ENCODE peak calls at places on chromosomes 16 and 17, in seven cellular contexts. M, B, R, L, V, K and H are unnamed samples.
A peak's percentile ranks its signal among the peaks of the same experiment; 100 is the strongest.

GRCh38 chr17:50331085-50331791 is 14.7 kb upstream of the XYLT2 start:
- DNase-seq in V (no peak), L (no peak), R (no peak), B (no peak), K (no peak), M (no peak), H (no peak)

GRCh38 chr16:50616883-50617629 is 64.1 kb downstream of the SNX20 start:
- DNase-seq in R (no peak), L (no peak), V (no peak), K (no peak), M (no peak), B (peak; percentile 66), H (peak; percentile 88)

GRCh38 chr16:19595043-19595767 is 39.7 kb downstream of the VPS35L start:
- DNase-seq in K (no peak), V (no peak), L (no peak), M (no peak), B (peak; percentile 62), R (no peak), H (no peak)

GRCh38 chr16:48499822-48500440 is 110.0 kb downstream of the N4BP1 start:
- DNase-seq in M (no peak), R (no peak), V (no peak), B (no peak), K (no peak), L (no peak), H (peak; percentile 86)

GRCh38 chr17:47352848-47353247 is 29.1 kb downstream of the EFCAB13 start:
- DNase-seq in L (no peak), M (peak; percentile 6), K (no peak), V (no peak), R (no peak), B (no peak), H (no peak)

GRCh38 chr16:29765167-29766032 is 12.7 kb upstream of the ZG16 start:
- DNase-seq in M (peak; percentile 23), R (peak; percentile 50), K (no peak), B (no peak), V (no peak), L (no peak), H (no peak)

GRCh38 chr17:7466644-7467341 is 12.6 kb downstream of the ZBTB4 start:
- DNase-seq in R (no peak), K (no peak), M (peak; percentile 87), B (peak; percentile 60), L (no peak), V (no peak), H (peak; percentile 88)

GRCh38 chr16:24729967-24730815 is 740 bp downstream of the TNRC6A start:
- DNase-seq in R (no peak), V (no peak), K (no peak), M (peak; percentile 48), B (peak; percentile 33), L (no peak), H (peak; percentile 65)

DNA sequence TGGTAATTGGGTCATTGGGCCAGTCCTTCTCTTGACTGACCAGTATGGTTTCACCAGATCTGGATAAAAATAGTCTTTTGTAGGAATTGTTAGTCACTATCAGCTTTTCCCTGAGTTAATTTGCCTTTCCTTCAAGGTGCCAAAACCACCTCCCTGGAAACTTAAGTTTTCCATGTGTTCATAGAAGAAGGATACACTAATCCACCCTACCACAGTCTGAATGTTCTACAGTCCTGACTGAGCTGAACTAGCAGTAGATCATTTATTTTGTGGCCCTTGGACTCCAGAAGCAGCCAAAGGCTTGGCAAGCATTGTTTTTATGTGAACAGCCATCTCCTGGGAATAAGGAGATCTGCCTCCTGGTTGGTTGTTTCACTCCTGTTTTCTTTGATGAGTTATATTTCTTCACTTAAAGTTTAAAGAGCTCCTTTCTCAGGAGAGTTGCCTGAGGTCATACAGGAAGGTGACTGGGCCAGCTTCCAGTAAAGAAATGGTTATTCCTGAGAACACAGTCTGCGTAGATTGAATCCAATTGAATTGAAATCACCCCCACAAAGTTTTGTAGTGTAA is 634.6 kb upstream of the SOX9 start:
- DNase-seq in M (no peak), B (no peak), K (no peak), L (no peak), V (no peak), R (no peak), H (no peak)
- TF ChIP-seq POLR2AphosphoS5 in M (no peak), B (no peak), K (no peak), L (no peak), V (no peak), R (no peak), H (no peak)

DNA sequence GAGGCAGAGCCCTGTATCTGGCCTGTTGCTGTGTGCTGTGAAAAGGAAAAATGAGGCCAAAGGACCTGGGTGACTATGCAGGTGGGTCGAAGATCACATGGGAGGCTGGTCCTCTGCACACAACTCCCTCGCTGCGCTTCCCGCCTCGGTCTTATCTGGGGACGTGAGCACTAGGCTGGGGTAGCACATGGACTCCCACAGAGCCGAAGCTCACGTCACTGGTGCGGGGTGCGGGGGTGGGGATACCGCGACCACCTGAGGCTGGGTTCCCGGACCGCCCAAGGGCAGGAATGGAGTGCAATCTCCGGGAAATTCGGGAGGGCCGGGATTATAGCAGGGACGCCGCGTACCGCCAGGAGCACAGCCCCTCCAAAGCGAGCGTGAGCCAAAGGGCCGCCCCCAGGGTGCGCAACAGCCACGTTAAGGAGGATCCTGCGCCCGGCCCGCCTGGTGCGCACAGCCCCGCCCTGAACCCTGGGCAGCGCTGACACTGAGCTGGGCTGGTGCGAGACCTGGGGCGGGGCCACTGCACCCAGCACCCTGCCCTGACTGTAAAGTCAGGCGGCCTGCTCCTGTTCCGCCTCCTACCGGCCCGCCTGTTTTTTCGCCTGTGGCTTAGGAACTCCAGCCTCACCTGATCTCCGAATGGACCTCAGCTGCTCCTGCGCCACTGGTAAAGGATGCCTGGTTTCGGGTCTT is 4.8 kb downstream of the MT1A start:
- DNase-seq in K (no peak), V (no peak), B (peak; percentile 89), M (peak; percentile 59), L (no peak), R (peak; percentile 78), H (peak; percentile 82)
- TF ChIP-seq POLR2A in K (no peak), V (no peak), B (no peak), M (no peak), L (no peak), R (no peak), H (no peak)

GRCh38 chr17:35149941-35150340 is 2.3 kb downstream of the UNC45B start:
- DNase-seq in K (no peak), R (no peak), L (no peak), V (no peak), B (no peak), M (no peak), H (no peak)
- TF ChIP-seq POLR2AphosphoS5 in K (no peak), R (no peak), L (no peak), V (no peak), B (no peak), M (no peak), H (no peak)

GRCh38 chr17:67377727-67378443 is 804 bp downstream of the PITPNC1 start:
- DNase-seq in K (no peak), L (peak; percentile 50), V (no peak), M (peak; percentile 47), B (peak; percentile 54), R (no peak), H (peak; percentile 77)

GRCh38 chr17:67376892-67377726 is at the start of gene PITPNC1:
- DNase-seq in K (peak; percentile 93), V (no peak), L (peak; percentile 69), M (peak; percentile 80), B (peak; percentile 88), R (peak; percentile 68), H (peak; percentile 91)

GRCh38 chr17:67379251-67379630 is 2.2 kb downstream of the PITPNC1 start:
- DNase-seq in M (no peak), L (no peak), K (no peak), V (no peak), R (no peak), B (no peak), H (no peak)

GRCh38 chr17:67376509-67376891 is 581 bp upstream of the PITPNC1 start:
- DNase-seq in M (no peak), K (peak; percentile 92), L (no peak), B (peak; percentile 43), V (no peak), R (no peak), H (peak; percentile 68)

GRCh38 chr17:67378444-67379250 is 1.6 kb downstream of the PITPNC1 start:
- DNase-seq in K (no peak), V (no peak), M (peak; percentile 78), B (peak; percentile 80), L (peak; percentile 61), R (peak; percentile 56), H (peak; percentile 85)
- TF ChIP-seq POLR2A in K (peak; percentile 58), V (peak; percentile 79), M (no peak), B (no peak), L (peak; percentile 58), R (no peak), H (no peak)